ENCODE peak calls at places on chromosomes 12 and 14, in ten cellular contexts. One of them, this sample, is unnamed.

GRCh38 chr14:95516554-95517209 is at the start of gene SYNE3:
- DNase-seq in fibroblast of the aortic adventitia: no peak
- DNase-seq in fibroblast of lung: no peak
- DNase-seq in testis: peak
- DNase-seq in left ventricle myocardium inferior: peak
- DNase-seq in upper lobe of right lung: peak
- DNase-seq in PC-3: peak
- DNase-seq in BJ: no peak
- DNase-seq in mucosa of descending colon: peak
- DNase-seq in HCT116: no peak
- DNase-seq in this sample: no peak

GRCh38 chr12:2057793-2058408 is 5.1 kb downstream of the CACNA1C start:
- DNase-seq in upper lobe of right lung: no peak
- DNase-seq in BJ: no peak
- DNase-seq in mucosa of descending colon: no peak
- DNase-seq in testis: no peak
- DNase-seq in PC-3: no peak
- DNase-seq in fibroblast of the aortic adventitia: no peak
- DNase-seq in HCT116: no peak
- DNase-seq in left ventricle myocardium inferior: no peak
- DNase-seq in fibroblast of lung: no peak
- DNase-seq in this sample: no peak

GRCh38 chr12:75489613-75490210 is 9.2 kb downstream of the GLIPR1 start:
- DNase-seq in fibroblast of the aortic adventitia: peak
- DNase-seq in mucosa of descending colon: no peak
- DNase-seq in fibroblast of lung: peak
- DNase-seq in BJ: no peak
- DNase-seq in upper lobe of right lung: no peak
- DNase-seq in PC-3: peak
- DNase-seq in left ventricle myocardium inferior: no peak
- DNase-seq in testis: no peak
- DNase-seq in HCT116: peak
- DNase-seq in this sample: no peak

GRCh38 chr14:76780058-76780345 is 18.7 kb downstream of the VASH1 start:
- DNase-seq in PC-3: no peak
- DNase-seq in fibroblast of lung: no peak
- DNase-seq in testis: no peak
- DNase-seq in fibroblast of the aortic adventitia: no peak
- DNase-seq in HCT116: no peak
- DNase-seq in upper lobe of right lung: no peak
- DNase-seq in mucosa of descending colon: no peak
- DNase-seq in BJ: no peak
- DNase-seq in left ventricle myocardium inferior: no peak
- DNase-seq in this sample: no peak

GRCh38 chr14:75401356-75401755 is 26.5 kb upstream of the JDP2 start:
- DNase-seq in testis: peak
- DNase-seq in fibroblast of the aortic adventitia: peak
- DNase-seq in left ventricle myocardium inferior: peak
- DNase-seq in upper lobe of right lung: no peak
- DNase-seq in HCT116: no peak
- DNase-seq in PC-3: no peak
- DNase-seq in BJ: no peak
- DNase-seq in mucosa of descending colon: no peak
- DNase-seq in fibroblast of lung: no peak
- DNase-seq in this sample: no peak

GRCh38 chr14:58200480-58200841 is 512 bp downstream of the ACTR10 start:
- DNase-seq in PC-3: peak
- DNase-seq in fibroblast of lung: no peak
- DNase-seq in left ventricle myocardium inferior: no peak
- DNase-seq in testis: no peak
- DNase-seq in upper lobe of right lung: no peak
- DNase-seq in mucosa of descending colon: no peak
- DNase-seq in HCT116: no peak
- DNase-seq in fibroblast of the aortic adventitia: no peak
- DNase-seq in BJ: no peak
- DNase-seq in this sample: no peak

GRCh38 chr12:1691123-1692007 is 495 bp downstream of the ADIPOR2 start:
- DNase-seq in fibroblast of lung: peak
- DNase-seq in HCT116: no peak
- DNase-seq in testis: peak
- DNase-seq in fibroblast of the aortic adventitia: no peak
- DNase-seq in upper lobe of right lung: peak
- DNase-seq in PC-3: peak
- DNase-seq in left ventricle myocardium inferior: peak
- DNase-seq in mucosa of descending colon: peak
- DNase-seq in BJ: no peak
- DNase-seq in this sample: no peak

GRCh38 chr12:132413931-132414588 is 75.9 kb upstream of the FBRSL1 start:
- DNase-seq in left ventricle myocardium inferior: no peak
- DNase-seq in fibroblast of the aortic adventitia: no peak
- DNase-seq in mucosa of descending colon: peak
- DNase-seq in PC-3: peak
- DNase-seq in BJ: no peak
- DNase-seq in HCT116: no peak
- DNase-seq in fibroblast of lung: no peak
- DNase-seq in upper lobe of right lung: no peak
- DNase-seq in testis: no peak
- DNase-seq in this sample: no peak

GRCh38 chr12:48045965-48046364 is 41.7 kb upstream of the COL2A1 start:
- DNase-seq in left ventricle myocardium inferior: no peak
- DNase-seq in fibroblast of lung: no peak
- DNase-seq in PC-3: peak
- DNase-seq in BJ: no peak
- DNase-seq in upper lobe of right lung: no peak
- DNase-seq in fibroblast of the aortic adventitia: no peak
- DNase-seq in HCT116: no peak
- DNase-seq in mucosa of descending colon: no peak
- DNase-seq in testis: no peak
- DNase-seq in this sample: no peak

DNA sequence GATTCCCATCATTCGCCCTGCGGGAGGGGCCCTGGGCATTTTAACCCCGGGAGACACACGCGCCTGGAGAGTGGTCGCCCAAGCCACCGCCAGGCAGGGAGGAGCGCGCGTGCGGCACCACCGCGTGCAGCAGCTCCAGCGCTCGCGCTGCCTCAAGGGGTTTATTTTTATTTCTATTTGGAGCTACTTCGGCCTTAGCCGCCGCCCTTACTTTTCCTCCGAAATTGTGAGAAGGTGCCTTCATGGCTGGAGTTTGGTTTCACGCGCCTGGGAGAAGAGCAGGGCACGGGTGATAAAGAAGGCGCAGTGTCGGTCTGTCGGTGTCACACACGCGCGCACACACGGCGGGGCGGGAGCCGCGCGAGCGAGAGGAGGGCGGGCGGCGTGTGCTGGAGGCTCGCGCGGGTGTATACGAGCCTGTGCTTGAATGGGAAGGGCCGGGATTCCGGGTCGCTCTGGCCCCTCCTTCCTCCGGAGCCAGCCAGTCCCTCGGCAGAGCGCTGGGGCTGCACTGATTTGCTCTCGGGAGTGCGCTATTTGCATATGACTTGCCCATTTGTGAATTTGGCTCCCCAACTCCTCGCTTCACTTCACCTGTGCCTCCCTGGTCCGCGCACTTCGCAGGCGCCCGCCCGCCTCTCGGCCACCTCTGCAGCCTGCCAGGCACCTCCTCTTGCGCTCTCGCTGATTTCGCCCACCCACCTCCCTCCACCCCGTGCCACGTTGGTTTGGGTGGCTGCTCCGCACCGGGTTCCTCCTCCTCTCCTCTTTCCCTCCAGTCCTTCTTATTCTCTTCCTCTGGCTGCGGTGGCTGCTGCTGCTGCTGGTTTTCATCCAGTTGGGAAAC is 932.3 kb downstream of the DIO2 start:
- DNase-seq in BJ: peak
- DNase-seq in PC-3: peak
- DNase-seq in mucosa of descending colon: peak
- DNase-seq in fibroblast of the aortic adventitia: peak
- DNase-seq in testis: peak
- DNase-seq in fibroblast of lung: peak
- DNase-seq in upper lobe of right lung: peak
- DNase-seq in HCT116: no peak
- DNase-seq in left ventricle myocardium inferior: peak
- DNase-seq in this sample: peak
- H3K4me3 ChIP-seq in BJ: peak
- H3K4me3 ChIP-seq in PC-3: peak
- H3K4me3 ChIP-seq in mucosa of descending colon: no peak
- H3K4me3 ChIP-seq in fibroblast of the aortic adventitia: peak
- H3K4me3 ChIP-seq in testis: peak
- H3K4me3 ChIP-seq in fibroblast of lung: peak
- H3K4me3 ChIP-seq in upper lobe of right lung: peak
- H3K4me3 ChIP-seq in HCT116: no peak
- H3K4me3 ChIP-seq in left ventricle myocardium inferior: peak
- H3K4me3 ChIP-seq in this sample: peak

DNA sequence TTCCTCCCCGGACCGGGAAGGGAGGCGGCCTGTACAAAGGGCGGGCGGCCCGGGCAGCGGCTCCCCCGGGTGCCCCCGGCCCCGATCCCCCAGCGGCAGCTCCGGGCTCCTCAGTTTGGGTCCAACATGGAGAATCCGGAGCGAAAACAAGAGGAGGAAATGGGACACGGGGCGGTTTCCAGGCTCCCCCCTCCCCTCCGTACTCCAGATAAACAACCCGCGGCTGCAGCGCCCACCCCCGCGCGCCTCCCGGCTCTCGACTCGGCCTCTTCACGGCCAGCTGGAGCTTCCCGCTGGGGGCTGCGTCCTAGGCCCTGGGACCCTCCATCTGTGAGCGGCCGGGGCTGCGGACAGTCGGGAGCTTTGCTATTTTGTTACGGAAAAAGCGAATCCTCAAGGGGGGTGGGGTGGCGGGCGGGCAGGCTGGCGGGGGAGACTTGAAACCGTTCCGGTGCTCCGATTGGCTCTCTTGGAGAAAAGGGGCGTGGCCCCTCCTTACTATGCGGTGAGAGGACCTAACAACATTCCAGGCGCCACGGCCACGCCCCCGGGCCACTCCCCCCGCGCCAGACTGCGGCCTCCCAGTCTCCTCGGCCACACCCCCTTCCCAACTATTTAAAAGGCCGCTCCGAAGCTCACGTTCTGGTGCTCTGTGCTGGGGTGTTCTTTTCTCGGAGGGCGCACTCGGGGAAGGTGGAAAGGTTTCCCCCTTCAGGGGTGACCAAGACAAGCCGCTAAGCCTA is at the start of gene CTDSP2:
- DNase-seq in fibroblast of lung: peak
- DNase-seq in BJ: peak
- DNase-seq in fibroblast of the aortic adventitia: peak
- DNase-seq in mucosa of descending colon: peak
- DNase-seq in HCT116: peak
- DNase-seq in testis: peak
- DNase-seq in upper lobe of right lung: peak
- DNase-seq in PC-3: peak
- DNase-seq in left ventricle myocardium inferior: peak
- DNase-seq in this sample: peak
- TF ChIP-seq CTCF in fibroblast of lung: no peak
- TF ChIP-seq CTCF in BJ: peak
- TF ChIP-seq CTCF in fibroblast of the aortic adventitia: no peak
- TF ChIP-seq CTCF in mucosa of descending colon: no peak
- TF ChIP-seq CTCF in HCT116: no peak
- TF ChIP-seq CTCF in testis: peak
- TF ChIP-seq CTCF in upper lobe of right lung: no peak
- TF ChIP-seq CTCF in PC-3: no peak
- TF ChIP-seq CTCF in left ventricle myocardium inferior: peak
- TF ChIP-seq CTCF in this sample: no peak

GRCh38 chr12:675562-675961 is 12.3 kb upstream of the NINJ2 start:
- DNase-seq in testis: no peak
- DNase-seq in left ventricle myocardium inferior: no peak
- DNase-seq in PC-3: no peak
- DNase-seq in BJ: no peak
- DNase-seq in fibroblast of lung: no peak
- DNase-seq in upper lobe of right lung: no peak
- DNase-seq in fibroblast of the aortic adventitia: no peak
- DNase-seq in mucosa of descending colon: no peak
- DNase-seq in HCT116: no peak
- DNase-seq in this sample: no peak

GRCh38 chr12:678747-679712 is 15.8 kb upstream of the NINJ2 start:
- DNase-seq in fibroblast of lung: no peak
- DNase-seq in fibroblast of the aortic adventitia: no peak
- DNase-seq in BJ: no peak
- DNase-seq in left ventricle myocardium inferior: no peak
- DNase-seq in mucosa of descending colon: no peak
- DNase-seq in testis: no peak
- DNase-seq in upper lobe of right lung: no peak
- DNase-seq in HCT116: no peak
- DNase-seq in PC-3: no peak
- DNase-seq in this sample: no peak

GRCh38 chr12:673849-674248 is 10.6 kb upstream of the NINJ2 start:
- DNase-seq in testis: no peak
- DNase-seq in BJ: no peak
- DNase-seq in fibroblast of the aortic adventitia: no peak
- DNase-seq in fibroblast of lung: no peak
- DNase-seq in mucosa of descending colon: no peak
- DNase-seq in left ventricle myocardium inferior: no peak
- DNase-seq in upper lobe of right lung: no peak
- DNase-seq in HCT116: no peak
- DNase-seq in PC-3: no peak
- DNase-seq in this sample: no peak

DNA sequence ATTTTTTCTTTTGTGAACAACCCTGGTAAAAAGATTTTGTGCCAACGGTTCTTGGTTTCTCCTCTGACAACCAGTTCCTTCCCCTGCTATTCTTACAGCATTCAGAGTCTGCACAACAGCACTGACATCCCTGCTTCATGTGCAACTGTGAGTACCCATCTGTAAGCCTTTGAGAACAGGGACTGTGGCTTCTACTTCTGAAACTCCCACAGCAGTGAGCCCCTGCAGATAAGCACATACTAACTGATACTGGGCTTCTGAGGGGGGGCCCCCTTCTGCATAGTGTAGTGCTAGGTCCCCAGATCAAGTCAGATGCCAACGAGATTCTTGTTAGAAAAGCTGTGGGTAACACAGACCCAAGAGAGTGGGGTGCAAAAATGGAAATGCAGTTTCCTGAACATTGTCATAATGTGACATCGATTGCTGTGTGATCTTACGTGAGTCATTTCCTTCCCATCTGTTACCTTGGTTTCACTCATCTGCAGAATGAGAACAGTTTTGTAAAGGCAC is 11.1 kb upstream of the NINJ2 start:
- DNase-seq in PC-3: peak
- DNase-seq in fibroblast of the aortic adventitia: no peak
- DNase-seq in HCT116: no peak
- DNase-seq in fibroblast of lung: no peak
- DNase-seq in left ventricle myocardium inferior: no peak
- DNase-seq in upper lobe of right lung: no peak
- DNase-seq in testis: no peak
- DNase-seq in mucosa of descending colon: no peak
- DNase-seq in BJ: no peak
- DNase-seq in this sample: no peak
- H3K4me3 ChIP-seq in PC-3: no peak
- H3K4me3 ChIP-seq in fibroblast of the aortic adventitia: no peak
- H3K4me3 ChIP-seq in HCT116: no peak
- H3K4me3 ChIP-seq in fibroblast of lung: no peak
- H3K4me3 ChIP-seq in left ventricle myocardium inferior: no peak
- H3K4me3 ChIP-seq in upper lobe of right lung: no peak
- H3K4me3 ChIP-seq in testis: no peak
- H3K4me3 ChIP-seq in mucosa of descending colon: no peak
- H3K4me3 ChIP-seq in BJ: no peak
- H3K4me3 ChIP-seq in this sample: no peak

DNA sequence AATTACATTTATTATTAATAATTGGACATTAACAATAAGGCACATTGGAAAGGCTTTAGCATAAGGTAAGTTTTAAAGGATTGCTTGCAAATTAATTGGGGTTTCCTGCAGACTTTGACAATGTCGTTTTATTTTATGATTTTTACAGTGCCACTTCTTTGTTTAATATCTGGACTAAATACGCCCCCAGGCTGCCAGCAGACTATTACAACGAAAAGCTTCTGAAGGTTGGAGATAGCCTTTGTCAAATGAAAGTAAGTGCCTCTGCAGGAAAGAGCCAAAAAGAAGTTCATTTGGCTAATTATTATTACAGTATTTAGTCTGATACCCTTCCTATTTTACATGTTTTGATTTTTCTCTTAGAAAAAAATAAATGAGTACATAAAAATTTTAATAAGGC is 11.3 kb downstream of the CFAP54 start:
- DNase-seq in upper lobe of right lung: no peak
- DNase-seq in PC-3: peak
- DNase-seq in fibroblast of lung: no peak
- DNase-seq in testis: peak
- DNase-seq in fibroblast of the aortic adventitia: peak
- DNase-seq in HCT116: no peak
- DNase-seq in left ventricle myocardium inferior: no peak
- DNase-seq in mucosa of descending colon: no peak
- DNase-seq in BJ: no peak
- DNase-seq in this sample: no peak
- TF ChIP-seq CTCF in upper lobe of right lung: peak
- TF ChIP-seq CTCF in PC-3: peak
- TF ChIP-seq CTCF in fibroblast of lung: peak
- TF ChIP-seq CTCF in testis: no peak
- TF ChIP-seq CTCF in fibroblast of the aortic adventitia: peak
- TF ChIP-seq CTCF in HCT116: peak
- TF ChIP-seq CTCF in left ventricle myocardium inferior: peak
- TF ChIP-seq CTCF in mucosa of descending colon: no peak
- TF ChIP-seq CTCF in BJ: peak
- TF ChIP-seq CTCF in this sample: peak